ENCODE peak calls at places on chromosomes 7 and 10, in six cellular contexts. K is lower lobe of right lung; Q is Ammon's horn; E is fibroblast of lung; G is NCI-H524; X is activated effector memory CD4-positive, alpha-beta T cell treated with anti-CD3 and anti-CD28 coated beads, Interleukin-2, amount 50 U/mL, for 16 hours. O is an unnamed sample.

GRCh38 chr7:80732635-80733034 is 94.2 kb downstream of the CD36 start:
- DNase-seq in K (no peak), Q (no peak), E (no peak), G (no peak), X (no peak), O (no peak)

GRCh38 chr10:123967626-123968243 is 76.1 kb upstream of the CPXM2 start:
- DNase-seq in K (peak; percentile 71), Q (peak; percentile 78), E (peak; percentile 37), G (no peak), X (peak; percentile 72), O (no peak)

GRCh38 chr7:3218561-3219225 is 82.4 kb upstream of the SDK1 start:
- DNase-seq in K (no peak), Q (no peak), E (peak; percentile 24), G (no peak), X (no peak), O (no peak)

GRCh38 chr10:116764979-116765378 is 22.6 kb upstream of the HSPA12A start:
- DNase-seq in K (no peak), Q (no peak), E (no peak), G (no peak), X (no peak), O (no peak)

GRCh38 chr10:90856261-90856660 is 1.6 kb downstream of the HTR7 start:
- DNase-seq in K (no peak), Q (no peak), E (no peak), G (no peak), X (no peak), O (no peak)

GRCh38 chr7:131190146-131190545 is 137.5 kb upstream of the MKLN1 start:
- DNase-seq in K (no peak), Q (peak; percentile 64), E (no peak), G (no peak), X (no peak), O (no peak)

GRCh38 chr10:92125169-92125543 is 165.7 kb downstream of the CPEB3 start:
- DNase-seq in K (no peak), Q (no peak), E (peak; percentile 23), G (peak; percentile 15), X (no peak), O (no peak)

GRCh38 chr7:121480058-121480457 is 84.0 kb upstream of the FAM3C start:
- DNase-seq in K (no peak), Q (peak; percentile 25), E (no peak), G (no peak), X (no peak), O (no peak)

GRCh38 chr7:21603972-21604749 is 61.3 kb downstream of the DNAH11 start:
- DNase-seq in K (no peak), Q (no peak), E (no peak), G (no peak), X (no peak), O (no peak)

GRCh38 chr7:132263151-132263550 is 313.1 kb downstream of the PLXNA4 start:
- DNase-seq in K (no peak), Q (no peak), E (no peak), G (no peak), X (no peak), O (no peak)

GRCh38 chr7:28280516-28280915 is 99.9 kb upstream of the JAZF1 start:
- DNase-seq in K (no peak), Q (no peak), E (no peak), G (peak; percentile 38), X (no peak), O (no peak)

GRCh38 chr7:3095046-3095445 is 51.4 kb upstream of the CARD11 start:
- DNase-seq in K (peak; percentile 71), Q (peak; percentile 65), E (no peak), G (no peak), X (peak; percentile 75), O (peak; percentile 64)

GRCh38 chr10:49500420-49500819 is 38.5 kb downstream of the ERCC6 start:
- DNase-seq in K (no peak), Q (no peak), E (no peak), G (no peak), X (no peak), O (no peak)

GRCh38 chr7:23298141-23298851 is 843 bp upstream of the MALSU1 start:
- DNase-seq in K (no peak), Q (peak; percentile 16), E (peak; percentile 28), G (no peak), X (no peak), O (no peak)

GRCh38 chr7:87155788-87156187 is 3.5 kb downstream of the DMTF1 start:
- DNase-seq in K (no peak), Q (no peak), E (no peak), G (no peak), X (no peak), O (no peak)

GRCh38 chr10:72455889-72456588 is 101.3 kb upstream of the DNAJB12 start:
- DNase-seq in K (no peak), Q (peak; percentile 49), E (no peak), G (peak; percentile 0), X (no peak), O (no peak)

GRCh38 chr10:74598891-74599566 is 227.4 kb upstream of the KAT6B start:
- DNase-seq in K (no peak), Q (peak; percentile 31), E (peak; percentile 68), G (no peak), X (no peak), O (no peak)

GRCh38 chr10:3935141-3935540 is 150.1 kb upstream of the KLF6 start:
- DNase-seq in K (no peak), Q (no peak), E (peak; percentile 77), G (no peak), X (peak; percentile 91), O (no peak)

GRCh38 chr10:119517235-119518141 is 25.0 kb downstream of the RGS10 start:
- DNase-seq in K (peak; percentile 64), Q (peak; percentile 44), E (no peak), G (no peak), X (peak; percentile 82), O (peak; percentile 70)

GRCh38 chr7:77310982-77311381 is 105.2 kb downstream of the GSAP start:
- DNase-seq in K (no peak), Q (no peak), E (no peak), G (no peak), X (no peak), O (no peak)

GRCh38 chr7:46542076-46542475 is 621.0 kb upstream of the IGFBP3 start:
- DNase-seq in K (no peak), Q (no peak), E (no peak), G (no peak), X (no peak), O (no peak)

GRCh38 chr7:71740196-71740560 is 608.2 kb downstream of the GALNT17 start:
- DNase-seq in K (no peak), Q (no peak), E (no peak), G (no peak), X (no peak), O (no peak)

GRCh38 chr7:151756076-151756731 is 120.7 kb downstream of the PRKAG2 start:
- DNase-seq in K (peak; percentile 51), Q (no peak), E (peak; percentile 65), G (no peak), X (peak; percentile 85), O (peak; percentile 96)